ENCODE peak calls at places on chromosomes 3 and 15, in six cellular contexts. One of them, this sample, is unnamed.

GRCh38 chr15:40353697-40354096 is 2.9 kb downstream of the PHGR1 start:
- DNase-seq in WTC11: no peak
- DNase-seq in breast epithelium: no peak
- DNase-seq in CD8-positive, alpha-beta T cell: no peak
- DNase-seq in GM23338: no peak
- DNase-seq in heart right ventricle: no peak
- DNase-seq in this sample: no peak

GRCh38 chr3:142779591-142779990 is 55.8 kb downstream of the TRPC1 start:
- DNase-seq in WTC11: no peak
- DNase-seq in breast epithelium: no peak
- DNase-seq in CD8-positive, alpha-beta T cell: no peak
- DNase-seq in GM23338: no peak
- DNase-seq in heart right ventricle: no peak
- DNase-seq in this sample: no peak

GRCh38 chr3:186566772-186567071 is 417 bp downstream of the TBCCD1 start:
- DNase-seq in WTC11: no peak
- DNase-seq in breast epithelium: no peak
- DNase-seq in CD8-positive, alpha-beta T cell: no peak
- DNase-seq in GM23338: no peak
- DNase-seq in heart right ventricle: no peak
- DNase-seq in this sample: no peak

GRCh38 chr3:158679547-158680000 is 7.1 kb upstream of the LXN start:
- DNase-seq in WTC11: no peak
- DNase-seq in breast epithelium: no peak
- DNase-seq in CD8-positive, alpha-beta T cell: no peak
- DNase-seq in GM23338: no peak
- DNase-seq in heart right ventricle: no peak
- DNase-seq in this sample: no peak

GRCh38 chr3:127815641-127816605 is 6.4 kb downstream of the MGLL start:
- DNase-seq in WTC11: no peak
- DNase-seq in breast epithelium: no peak
- DNase-seq in CD8-positive, alpha-beta T cell: peak
- DNase-seq in GM23338: no peak
- DNase-seq in heart right ventricle: no peak
- DNase-seq in this sample: no peak

GRCh38 chr3:89635137-89635536 is 527.7 kb downstream of the EPHA3 start:
- DNase-seq in WTC11: no peak
- DNase-seq in breast epithelium: no peak
- DNase-seq in CD8-positive, alpha-beta T cell: no peak
- DNase-seq in GM23338: no peak
- DNase-seq in heart right ventricle: no peak
- DNase-seq in this sample: no peak

GRCh38 chr3:189641776-189642175 is 10.6 kb downstream of the TP63 start:
- DNase-seq in WTC11: no peak
- DNase-seq in breast epithelium: no peak
- DNase-seq in CD8-positive, alpha-beta T cell: no peak
- DNase-seq in GM23338: peak
- DNase-seq in heart right ventricle: no peak
- DNase-seq in this sample: no peak

GRCh38 chr3:195224156-195224979 is 46.6 kb downstream of the XXYLT1 start:
- DNase-seq in WTC11: no peak
- DNase-seq in breast epithelium: peak
- DNase-seq in CD8-positive, alpha-beta T cell: peak
- DNase-seq in GM23338: peak
- DNase-seq in heart right ventricle: no peak
- DNase-seq in this sample: no peak

GRCh38 chr3:17639765-17640164 is 102.7 kb downstream of the TBC1D5 start:
- DNase-seq in WTC11: no peak
- DNase-seq in breast epithelium: no peak
- DNase-seq in CD8-positive, alpha-beta T cell: no peak
- DNase-seq in GM23338: no peak
- DNase-seq in heart right ventricle: no peak
- DNase-seq in this sample: no peak

GRCh38 chr3:56930706-56931105 is 129.0 kb upstream of the ARHGEF3 start:
- DNase-seq in WTC11: no peak
- DNase-seq in breast epithelium: no peak
- DNase-seq in CD8-positive, alpha-beta T cell: no peak
- DNase-seq in GM23338: no peak
- DNase-seq in heart right ventricle: no peak
- DNase-seq in this sample: no peak

GRCh38 chr15:56963719-56964118 is 45.3 kb downstream of the TCF12 start:
- DNase-seq in WTC11: no peak
- DNase-seq in breast epithelium: no peak
- DNase-seq in CD8-positive, alpha-beta T cell: no peak
- DNase-seq in GM23338: peak
- DNase-seq in heart right ventricle: no peak
- DNase-seq in this sample: no peak

GRCh38 chr3:77039606-77040553 is at the start of gene ROBO2:
- DNase-seq in WTC11: peak
- DNase-seq in breast epithelium: no peak
- DNase-seq in CD8-positive, alpha-beta T cell: no peak
- DNase-seq in GM23338: peak
- DNase-seq in heart right ventricle: no peak
- DNase-seq in this sample: no peak

GRCh38 chr15:38073278-38073930 is 139.0 kb downstream of the TMCO5A start:
- DNase-seq in WTC11: no peak
- DNase-seq in breast epithelium: no peak
- DNase-seq in CD8-positive, alpha-beta T cell: no peak
- DNase-seq in GM23338: peak
- DNase-seq in heart right ventricle: peak
- DNase-seq in this sample: no peak

GRCh38 chr3:188649521-188649920 is 495.6 kb downstream of the LPP start:
- DNase-seq in WTC11: no peak
- DNase-seq in breast epithelium: no peak
- DNase-seq in CD8-positive, alpha-beta T cell: no peak
- DNase-seq in GM23338: no peak
- DNase-seq in heart right ventricle: no peak
- DNase-seq in this sample: no peak

GRCh38 chr15:66255293-66255676 is 1.7 kb upstream of the MEGF11 start:
- DNase-seq in WTC11: no peak
- DNase-seq in breast epithelium: no peak
- DNase-seq in CD8-positive, alpha-beta T cell: no peak
- DNase-seq in GM23338: no peak
- DNase-seq in heart right ventricle: no peak
- DNase-seq in this sample: no peak

GRCh38 chr3:108234387-108234957 is 12.2 kb upstream of the IFT57 start:
- DNase-seq in WTC11: no peak
- DNase-seq in breast epithelium: no peak
- DNase-seq in CD8-positive, alpha-beta T cell: no peak
- DNase-seq in GM23338: no peak
- DNase-seq in heart right ventricle: no peak
- DNase-seq in this sample: no peak

GRCh38 chr3:38137615-38138346 is 680 bp upstream of the MYD88 start:
- DNase-seq in WTC11: peak
- DNase-seq in breast epithelium: no peak
- DNase-seq in CD8-positive, alpha-beta T cell: peak
- DNase-seq in GM23338: peak
- DNase-seq in heart right ventricle: no peak
- DNase-seq in this sample: no peak

GRCh38 chr15:29449136-29449535 is 179.5 kb upstream of the NSMCE3 start:
- DNase-seq in WTC11: peak
- DNase-seq in breast epithelium: no peak
- DNase-seq in CD8-positive, alpha-beta T cell: no peak
- DNase-seq in GM23338: peak
- DNase-seq in heart right ventricle: no peak
- DNase-seq in this sample: no peak

GRCh38 chr3:11581237-11582122 is 62.2 kb downstream of the VGLL4 start:
- DNase-seq in WTC11: no peak
- DNase-seq in breast epithelium: no peak
- DNase-seq in CD8-positive, alpha-beta T cell: no peak
- DNase-seq in GM23338: no peak
- DNase-seq in heart right ventricle: no peak
- DNase-seq in this sample: no peak

GRCh38 chr15:43795997-43796396 is 3.9 kb downstream of the SERF2 start:
- DNase-seq in WTC11: no peak
- DNase-seq in breast epithelium: no peak
- DNase-seq in CD8-positive, alpha-beta T cell: no peak
- DNase-seq in GM23338: peak
- DNase-seq in heart right ventricle: no peak
- DNase-seq in this sample: no peak

GRCh38 chr3:186823391-186823790 is 17.1 kb upstream of the RFC4 start:
- DNase-seq in WTC11: no peak
- DNase-seq in breast epithelium: no peak
- DNase-seq in CD8-positive, alpha-beta T cell: no peak
- DNase-seq in GM23338: no peak
- DNase-seq in heart right ventricle: no peak
- DNase-seq in this sample: no peak

GRCh38 chr15:90665288-90666134 is 51.6 kb upstream of the BLM start:
- DNase-seq in WTC11: peak
- DNase-seq in breast epithelium: peak
- DNase-seq in CD8-positive, alpha-beta T cell: peak
- DNase-seq in GM23338: peak
- DNase-seq in heart right ventricle: peak
- DNase-seq in this sample: peak

GRCh38 chr15:90660195-90660995 is 56.8 kb upstream of the BLM start:
- DNase-seq in WTC11: no peak
- DNase-seq in breast epithelium: peak
- DNase-seq in CD8-positive, alpha-beta T cell: peak
- DNase-seq in GM23338: no peak
- DNase-seq in heart right ventricle: peak
- DNase-seq in this sample: peak

GRCh38 chr15:90666135-90666909 is 50.8 kb upstream of the BLM start:
- DNase-seq in WTC11: no peak
- DNase-seq in breast epithelium: no peak
- DNase-seq in CD8-positive, alpha-beta T cell: no peak
- DNase-seq in GM23338: no peak
- DNase-seq in heart right ventricle: no peak
- DNase-seq in this sample: no peak

GRCh38 chr15:90667063-90667754 is 49.9 kb upstream of the BLM start:
- DNase-seq in WTC11: no peak
- DNase-seq in breast epithelium: no peak
- DNase-seq in CD8-positive, alpha-beta T cell: no peak
- DNase-seq in GM23338: no peak
- DNase-seq in heart right ventricle: no peak
- DNase-seq in this sample: no peak

GRCh38 chr15:90664650-90665287 is 52.4 kb upstream of the BLM start:
- DNase-seq in WTC11: no peak
- DNase-seq in breast epithelium: no peak
- DNase-seq in CD8-positive, alpha-beta T cell: no peak
- DNase-seq in GM23338: peak
- DNase-seq in heart right ventricle: peak
- DNase-seq in this sample: peak
- TF ChIP-seq CTCF in WTC11: no peak
- TF ChIP-seq CTCF in breast epithelium: no peak
- TF ChIP-seq CTCF in CD8-positive, alpha-beta T cell: no peak
- TF ChIP-seq CTCF in GM23338: no peak
- TF ChIP-seq CTCF in heart right ventricle: no peak
- TF ChIP-seq CTCF in this sample: no peak

GRCh38 chr3:16409032-16409431 is 104.5 kb downstream of the RFTN1 start:
- DNase-seq in WTC11: no peak
- DNase-seq in breast epithelium: no peak
- DNase-seq in CD8-positive, alpha-beta T cell: no peak
- DNase-seq in GM23338: peak
- DNase-seq in heart right ventricle: no peak
- DNase-seq in this sample: no peak

GRCh38 chr3:16412192-16412808 is 101.2 kb downstream of the RFTN1 start:
- DNase-seq in WTC11: no peak
- DNase-seq in breast epithelium: no peak
- DNase-seq in CD8-positive, alpha-beta T cell: no peak
- DNase-seq in GM23338: no peak
- DNase-seq in heart right ventricle: no peak
- DNase-seq in this sample: no peak

GRCh38 chr3:16407365-16407764 is 106.1 kb downstream of the RFTN1 start:
- DNase-seq in WTC11: no peak
- DNase-seq in breast epithelium: no peak
- DNase-seq in CD8-positive, alpha-beta T cell: no peak
- DNase-seq in GM23338: no peak
- DNase-seq in heart right ventricle: no peak
- DNase-seq in this sample: no peak

GRCh38 chr3:16410659-16411058 is 102.8 kb downstream of the RFTN1 start:
- DNase-seq in WTC11: no peak
- DNase-seq in breast epithelium: no peak
- DNase-seq in CD8-positive, alpha-beta T cell: no peak
- DNase-seq in GM23338: no peak
- DNase-seq in heart right ventricle: no peak
- DNase-seq in this sample: no peak

GRCh38 chr3:16411450-16411849 is 102.0 kb downstream of the RFTN1 start:
- DNase-seq in WTC11: no peak
- DNase-seq in breast epithelium: no peak
- DNase-seq in CD8-positive, alpha-beta T cell: no peak
- DNase-seq in GM23338: no peak
- DNase-seq in heart right ventricle: no peak
- DNase-seq in this sample: no peak
- TF ChIP-seq CTCF in WTC11: no peak
- TF ChIP-seq CTCF in breast epithelium: no peak
- TF ChIP-seq CTCF in CD8-positive, alpha-beta T cell: no peak
- TF ChIP-seq CTCF in GM23338: no peak
- TF ChIP-seq CTCF in heart right ventricle: no peak
- TF ChIP-seq CTCF in this sample: no peak

DNA sequence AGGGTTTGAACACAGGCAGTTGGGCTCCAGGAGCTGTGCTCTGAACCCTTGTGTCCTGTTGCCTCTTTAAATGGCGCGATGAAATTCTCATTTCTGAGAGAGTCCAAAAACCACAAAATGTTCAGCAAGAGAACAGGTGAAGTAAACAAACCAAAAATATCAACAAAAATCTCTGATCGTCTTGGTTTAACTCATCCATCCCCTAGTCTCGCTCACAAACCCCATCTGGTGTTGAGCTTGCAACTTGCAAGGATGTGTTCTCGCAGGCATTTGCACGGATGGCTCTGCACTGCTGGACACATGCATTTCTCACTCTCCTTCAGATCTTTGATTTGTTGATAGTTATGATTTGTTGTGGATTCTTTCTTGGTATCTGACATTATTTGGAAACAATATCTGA is 31.1 kb downstream of the FAH start:
- DNase-seq in WTC11: no peak
- DNase-seq in breast epithelium: no peak
- DNase-seq in CD8-positive, alpha-beta T cell: no peak
- DNase-seq in GM23338: peak
- DNase-seq in heart right ventricle: no peak
- DNase-seq in this sample: no peak
- TF ChIP-seq CTCF in WTC11: no peak
- TF ChIP-seq CTCF in breast epithelium: no peak
- TF ChIP-seq CTCF in CD8-positive, alpha-beta T cell: no peak
- TF ChIP-seq CTCF in GM23338: peak
- TF ChIP-seq CTCF in heart right ventricle: no peak
- TF ChIP-seq CTCF in this sample: no peak

DNA sequence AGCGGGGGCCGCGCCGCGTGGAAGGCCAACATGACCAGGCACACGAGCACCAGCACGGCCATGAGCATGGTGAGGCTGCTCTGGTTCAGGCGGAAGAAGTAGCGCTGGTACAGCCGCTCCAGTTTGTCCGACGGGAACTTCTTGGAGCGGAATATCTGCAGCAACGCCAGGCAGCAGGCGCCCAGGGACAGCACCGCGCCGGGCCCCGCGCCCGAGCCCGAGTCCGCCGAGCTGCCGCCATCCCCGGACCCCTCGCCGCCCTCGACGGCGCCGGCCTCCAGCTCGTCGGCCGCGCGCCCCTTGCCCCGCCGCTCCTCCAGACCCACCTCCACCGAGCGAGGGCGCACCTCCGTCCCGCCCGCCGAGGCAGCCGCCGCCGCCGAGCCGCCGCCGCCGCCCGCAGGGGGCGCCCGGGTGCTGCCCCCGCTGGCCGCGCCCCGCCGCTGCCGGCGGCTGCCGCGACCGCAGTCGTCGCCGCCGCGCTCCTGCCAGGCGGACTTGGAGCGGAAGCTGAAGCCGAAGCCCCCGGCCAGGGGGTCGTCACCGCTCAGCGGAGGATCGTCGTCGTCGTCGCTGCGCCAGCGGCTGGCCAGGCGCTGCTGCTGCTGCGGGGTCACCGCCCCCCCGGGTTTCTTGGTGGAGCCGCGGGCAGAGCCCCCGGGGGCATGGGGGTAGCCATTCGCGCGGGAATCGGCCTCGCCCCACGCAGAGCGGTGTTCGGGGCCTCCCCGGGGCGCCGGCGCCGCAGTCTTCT is 964 bp downstream of the ADCY5 start:
- DNase-seq in WTC11: peak
- DNase-seq in breast epithelium: no peak
- DNase-seq in CD8-positive, alpha-beta T cell: no peak
- DNase-seq in GM23338: peak
- DNase-seq in heart right ventricle: no peak
- DNase-seq in this sample: peak
- TF ChIP-seq CTCF in WTC11: no peak
- TF ChIP-seq CTCF in breast epithelium: no peak
- TF ChIP-seq CTCF in CD8-positive, alpha-beta T cell: no peak
- TF ChIP-seq CTCF in GM23338: no peak
- TF ChIP-seq CTCF in heart right ventricle: peak
- TF ChIP-seq CTCF in this sample: peak

This sample was measured in GM10248.